ENCODE peak calls at places on chromosomes 7 and 10, in five cellular contexts. H is ovary; T is mesenchymal stem cell; S is CD4-positive, CD25-positive, alpha-beta regulatory T cell; P is heart right ventricle. W is an unnamed sample.

GRCh38 chr7:111329367-111330234 is 232.7 kb downstream of the IMMP2L start:
- DNase-seq in H (no peak), T (peak; percentile 26), S (no peak), P (no peak), W (no peak)

GRCh38 chr10:88735661-88736060 is 24.2 kb upstream of the LIPN start:
- DNase-seq in H (no peak), T (no peak), S (no peak), P (no peak), W (no peak)

GRCh38 chr7:100602889-100603696 is 930 bp downstream of the PCOLCE start:
- DNase-seq in H (peak; percentile 92), T (peak; percentile 72), S (no peak), P (peak; percentile 72), W (peak; percentile 89)

GRCh38 chr10:28946479-28946878 is 269.2 kb downstream of the BAMBI start:
- DNase-seq in H (no peak), T (peak; percentile 48), S (no peak), P (no peak), W (no peak)

GRCh38 chr10:14671383-14671782 is 103.3 kb downstream of the FAM107B start:
- DNase-seq in H (no peak), T (peak; percentile 43), S (no peak), P (no peak), W (no peak)

GRCh38 chr10:86188326-86188725 is 178.3 kb downstream of the GRID1 start:
- DNase-seq in H (no peak), T (no peak), S (no peak), P (no peak), W (no peak)

GRCh38 chr7:93044147-93044810 is 73.5 kb downstream of the SAMD9 start:
- DNase-seq in H (no peak), T (no peak), S (no peak), P (no peak), W (no peak)

GRCh38 chr10:934746-935406 is 3.4 kb upstream of the LARP4B start:
- DNase-seq in H (no peak), T (no peak), S (no peak), P (no peak), W (no peak)

GRCh38 chr7:48298779-48299178 is 127.5 kb downstream of the ABCA13 start:
- DNase-seq in H (no peak), T (peak; percentile 1), S (peak; percentile 7), P (no peak), W (no peak)

GRCh38 chr10:33799281-33799943 is 464.9 kb upstream of the NRP1 start:
- DNase-seq in H (no peak), T (no peak), S (no peak), P (peak; percentile 8), W (no peak)

GRCh38 chr10:25061711-25062455 is 45.5 kb downstream of the THNSL1 start:
- DNase-seq in H (no peak), T (no peak), S (no peak), P (no peak), W (no peak)

GRCh38 chr10:104104926-104105325 is 17.0 kb upstream of the SFR1 start:
- DNase-seq in H (no peak), T (no peak), S (no peak), P (no peak), W (no peak)

GRCh38 chr10:18665815-18666558 is 6.8 kb downstream of the ARL5B start:
- DNase-seq in H (no peak), T (peak; percentile 42), S (no peak), P (no peak), W (no peak)

GRCh38 chr10:99784025-99784730 is 1.7 kb downstream of the ABCC2 start:
- DNase-seq in H (no peak), T (peak; percentile 72), S (no peak), P (no peak), W (no peak)

GRCh38 chr10:99709480-99710229 is 22.3 kb downstream of the COX15 start:
- DNase-seq in H (no peak), T (peak; percentile 79), S (no peak), P (no peak), W (no peak)

GRCh38 chr7:42238709-42239395 is 1.8 kb upstream of the GLI3 start:
- DNase-seq in H (peak; percentile 79), T (peak; percentile 86), S (no peak), P (no peak), W (no peak)

GRCh38 chr10:29996842-29997123 is 62.6 kb downstream of the JCAD start:
- DNase-seq in H (no peak), T (no peak), S (no peak), P (no peak), W (no peak)
- H3K4me3 ChIP-seq in H (no peak overlapping the region), T (no peak overlapping the region), S (no peak overlapping the region), P (no peak overlapping the region), W (no peak overlapping the region)

GRCh38 chr7:18593602-18594279 is 98.2 kb downstream of the HDAC9 start:
- DNase-seq in H (no peak), T (peak; percentile 25), S (peak; percentile 15), P (no peak), W (no peak)

GRCh38 chr7:18597759-18598158 is 102.2 kb downstream of the HDAC9 start:
- DNase-seq in H (no peak), T (no peak), S (no peak), P (no peak), W (no peak)
- H3K27ac ChIP-seq in H (no peak overlapping the region), T (no peak overlapping the region), S (no peak overlapping the region), P (no peak overlapping the region), W (no peak overlapping the region)

GRCh38 chr7:128869944-128870285 is 7.3 kb downstream of the ATP6V1F start:
- DNase-seq in H (no peak), T (no peak), S (no peak), P (no peak), W (no peak)
- H3K4me3 ChIP-seq in H (peak overlapping the region; percentile 33), T (peak overlapping the region; percentile 51), S (no peak overlapping the region), P (peak overlapping the region; percentile 62), W (peak overlapping the region; percentile 48)

GRCh38 chr10:69847458-69847857 is 45.8 kb downstream of the COL13A1 start:
- DNase-seq in H (no peak), T (peak; percentile 49), S (no peak), P (no peak), W (no peak)
- H3K27ac ChIP-seq in H (no peak overlapping the region), T (no peak overlapping the region), S (no peak overlapping the region), P (no peak overlapping the region), W (no peak overlapping the region)

GRCh38 chr7:149414171-149414570 is 46.7 kb downstream of the ZNF777 start:
- DNase-seq in H (no peak), T (no peak), S (peak; percentile 12), P (no peak), W (no peak)

GRCh38 chr7:149420006-149420405 is 40.9 kb downstream of the ZNF777 start:
- DNase-seq in H (no peak), T (no peak), S (no peak), P (no peak), W (no peak)

GRCh38 chr7:149415391-149416068 is 45.3 kb downstream of the ZNF777 start:
- DNase-seq in H (no peak), T (peak; percentile 62), S (peak; percentile 3), P (no peak), W (no peak)

GRCh38 chr7:149409889-149410288 is 51.0 kb downstream of the ZNF777 start:
- DNase-seq in H (no peak), T (no peak), S (no peak), P (no peak), W (no peak)

GRCh38 chr7:149414745-149415390 is 46.0 kb downstream of the ZNF777 start:
- DNase-seq in H (peak; percentile 62), T (peak; percentile 80), S (peak; percentile 49), P (peak; percentile 52), W (peak; percentile 87)
- H3K4me3 ChIP-seq in H (peak overlapping the region; percentile 16), T (peak overlapping the region; percentile 7), S (no peak overlapping the region), P (peak overlapping the region; percentile 46), W (peak overlapping the region; percentile 40)

DNA sequence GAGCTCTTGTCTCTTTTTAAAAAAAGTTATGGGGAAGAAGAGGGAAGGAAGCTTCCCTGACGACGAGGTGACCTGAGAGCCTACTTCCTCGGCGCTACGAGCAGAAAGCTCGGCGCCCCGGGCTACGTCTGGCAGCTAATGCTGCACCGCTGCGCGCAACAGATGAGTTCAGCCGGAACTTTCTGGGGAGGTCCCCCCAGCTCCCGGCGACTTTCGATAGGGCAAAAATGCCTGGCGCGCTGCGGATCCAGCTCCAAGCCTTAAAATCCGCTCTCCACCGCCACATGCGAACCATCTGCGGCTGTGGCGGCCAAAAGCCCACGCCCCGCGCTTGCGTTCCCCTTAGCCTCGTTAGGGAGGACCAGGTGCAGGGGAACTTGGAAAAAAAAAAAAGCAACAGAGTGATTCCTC is 620 bp downstream of the P4HA1 start:
- DNase-seq in H (peak; percentile 68), T (peak; percentile 77), S (peak; percentile 84), P (peak; percentile 54), W (peak; percentile 76)
- H3K27ac ChIP-seq in H (peak overlapping the region; percentile 99), T (peak overlapping the region; percentile 70), S (peak overlapping the region; percentile 95), P (peak overlapping the region; percentile 98), W (peak overlapping the region; percentile 93)

DNA sequence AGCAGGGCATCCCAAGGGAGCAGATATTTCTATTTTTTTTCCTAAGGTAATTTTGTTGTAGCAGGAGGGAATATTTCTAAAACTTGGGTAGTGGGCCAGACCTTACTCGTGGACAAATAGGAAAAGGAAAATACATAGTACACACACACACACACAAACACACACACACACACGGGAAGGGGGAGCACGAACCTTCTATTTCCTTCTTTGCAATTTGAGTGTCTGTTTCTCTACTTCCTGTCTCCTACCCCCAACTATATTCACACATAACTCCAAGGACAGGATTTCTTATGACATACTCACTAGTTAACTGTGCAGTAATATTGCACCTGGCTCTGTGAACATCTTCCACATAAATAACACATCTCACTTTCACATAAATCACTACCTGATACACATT is 4.4 kb downstream of the LDB1 start:
- DNase-seq in H (no peak), T (peak; percentile 18), S (peak; percentile 56), P (no peak), W (no peak)
- H3K4me3 ChIP-seq in H (peak overlapping the region; percentile 69), T (no peak overlapping the region), S (peak overlapping the region; percentile 73), P (peak overlapping the region; percentile 77), W (no peak overlapping the region)

GRCh38 chr10:36688717-36689116 is 436.7 kb upstream of the ANKRD30A start:
- DNase-seq in H (no peak), T (no peak), S (no peak), P (no peak), W (no peak)
- H3K27ac ChIP-seq in H (no peak overlapping the region), T (no peak overlapping the region), S (no peak overlapping the region), P (no peak overlapping the region), W (no peak overlapping the region)